ENCODE peak calls at places on chromosomes 1 and 21, in six cellular contexts. Z, U, M, A, H and G are unnamed samples.

GRCh38 chr1:180527270-180527669 is 24.9 kb upstream of the ACBD6 start:
- DNase-seq in U (no peak), A (no peak), M (no peak), Z (no peak), H (no peak), G (no peak)

GRCh38 chr1:18307329-18307898 is 173.3 kb upstream of the KLHDC7A start:
- DNase-seq in M (no peak), A (no peak), U (no peak), H (no peak), Z (no peak), G (no peak)

GRCh38 chr1:57367945-57368344 is 55.9 kb downstream of the DAB1 start:
- DNase-seq in Z (no peak), U (no peak), A (no peak), H (no peak), M (no peak), G (no peak)

GRCh38 chr1:175715791-175716190 is 27.6 kb downstream of the TNR start:
- DNase-seq in A (no peak), H (no peak), Z (no peak), U (no peak), M (no peak), G (no peak)

GRCh38 chr1:80417651-80418050 is 1383.1 kb upstream of the ADGRL2 start:
- DNase-seq in A (no peak), M (no peak), Z (no peak), U (no peak), H (no peak), G (no peak)

GRCh38 chr1:54500030-54500389 is 48.0 kb upstream of the ACOT11 start:
- DNase-seq in M (no peak), H (no peak), U (no peak), Z (no peak), A (no peak), G (no peak)

GRCh38 chr1:233561708-233562426 is 52.0 kb upstream of the KCNK1 start:
- DNase-seq in H (no peak), Z (no peak), M (no peak), A (no peak), U (no peak), G (no peak)

GRCh38 chr1:10726355-10726754 is 70.1 kb downstream of the CASZ1 start:
- DNase-seq in Z (no peak), A (no peak), U (no peak), H (no peak), M (peak), G (no peak)

GRCh38 chr1:227895828-227896685 is 51.7 kb downstream of the WNT9A start:
- DNase-seq in M (peak), Z (no peak), U (no peak), H (no peak), A (peak), G (no peak)

GRCh38 chr1:176691251-176692228 is 228.6 kb downstream of the PAPPA2 start:
- DNase-seq in Z (peak), A (no peak), H (no peak), M (no peak), U (peak), G (no peak)

GRCh38 chr21:44454058-44454457 is 1.3 kb upstream of the LRRC3 start:
- DNase-seq in U (no peak), H (no peak), Z (no peak), A (no peak), M (no peak), G (no peak)

GRCh38 chr1:10789392-10790154 is 6.9 kb downstream of the CASZ1 start:
- DNase-seq in U (no peak), H (no peak), Z (no peak), A (no peak), M (no peak), G (no peak)

GRCh38 chr1:44019398-44020044 is 11.7 kb downstream of the SLC6A9 start:
- DNase-seq in A (no peak), H (no peak), Z (no peak), M (no peak), U (no peak), G (no peak)

GRCh38 chr21:42652527-42653491 is 612 bp upstream of the PDE9A start:
- DNase-seq in U (no peak), H (no peak), A (no peak), Z (no peak), M (peak), G (no peak)

GRCh38 chr21:46116189-46116845 is 18.4 kb downstream of the COL6A2 start:
- DNase-seq in A (peak), U (no peak), M (no peak), H (no peak), Z (no peak), G (no peak)

GRCh38 chr1:2205191-2205952 is 10.8 kb upstream of the FAAP20 start:
- DNase-seq in U (peak), H (no peak), A (no peak), Z (peak), M (peak), G (no peak)

GRCh38 chr1:90579212-90579802 is 137.8 kb downstream of the BARHL2 start:
- DNase-seq in Z (peak), M (no peak), A (no peak), H (no peak), U (peak), G (no peak)

GRCh38 chr1:1665815-1666251 is 7.0 kb upstream of the CDK11B start:
- DNase-seq in Z (no peak), M (peak), A (no peak), H (peak), U (no peak), G (no peak)